ENCODE peak calls at places on chromosomes 2 and 18, in seven cellular contexts. F is IMR-90, O is left lobe of liver, H is A172, I is endothelial cell of umbilical vein, Q is HTR-8/SVneo, E is activated gamma-delta T cell treated with Interleukin-2 at 50 U/mL for 16 hours. M is an unnamed sample.

GRCh38 chr2:138321458-138321857 is 180.1 kb upstream of the SPOPL start:
- DNase-seq in H (no peak), E (no peak), Q (no peak), O (no peak), F (no peak), I (no peak), M (no peak)

GRCh38 chr2:95526360-95527341 is 42.1 kb upstream of the TRIM43B start:
- DNase-seq in O (peak; percentile 85), I (peak; percentile 64), F (peak; percentile 67), Q (peak; percentile 31), E (peak; percentile 45), H (peak; percentile 33), M (no peak)

GRCh38 chr18:38009335-38009734 is 443.7 kb upstream of the CELF4 start:
- DNase-seq in F (no peak), O (no peak), I (no peak), H (peak; percentile 13), Q (no peak), E (no peak), M (no peak)

GRCh38 chr2:222613715-222614331 is 42.1 kb downstream of the FARSB start:
- DNase-seq in F (peak; percentile 66), I (peak; percentile 57), E (no peak), O (no peak), Q (peak; percentile 61), H (peak; percentile 53), M (no peak)

GRCh38 chr2:41965173-41965875 is 82.5 kb upstream of the PKDCC start:
- DNase-seq in F (no peak), E (no peak), O (no peak), H (no peak), I (no peak), Q (no peak), M (no peak)

GRCh38 chr18:55768255-55768654 is 180.3 kb upstream of the TCF4 start:
- DNase-seq in E (no peak), I (peak; percentile 51), O (no peak), H (peak; percentile 51), F (peak; percentile 36), Q (no peak), M (no peak)

GRCh38 chr2:168660859-168661258 is 141.6 kb upstream of the NOSTRIN start:
- DNase-seq in H (no peak), I (no peak), F (no peak), Q (no peak), O (no peak), E (no peak), M (no peak)

GRCh38 chr2:233817995-233818638 is 36.2 kb downstream of the HJURP start:
- DNase-seq in F (no peak), E (peak; percentile 1), H (no peak), Q (no peak), O (peak; percentile 90), I (no peak), M (no peak)

GRCh38 chr18:51229328-51229727 is 31.8 kb upstream of the MEX3C start:
- DNase-seq in F (no peak), O (no peak), Q (no peak), E (no peak), I (no peak), H (no peak), M (no peak)

GRCh38 chr2:74221604-74222299 is 23.3 kb downstream of the MTHFD2 start:
- DNase-seq in I (no peak), E (no peak), O (no peak), Q (no peak), F (no peak), H (no peak), M (no peak)

GRCh38 chr2:42567806-42568429 is 514 bp upstream of the MTA3 start:
- DNase-seq in H (no peak), O (no peak), I (no peak), Q (peak; percentile 24), E (no peak), F (no peak), M (no peak)

GRCh38 chr18:74669136-74669798 is 71.6 kb downstream of the ZNF407 start:
- DNase-seq in E (no peak), I (no peak), Q (no peak), F (no peak), H (no peak), O (no peak), M (no peak)

GRCh38 chr2:131148426-131148825 is 43.3 kb downstream of the PLEKHB2 start:
- DNase-seq in E (no peak), H (no peak), F (no peak), I (no peak), Q (no peak), O (no peak), M (no peak)

GRCh38 chr2:166614027-166614426 is 120.0 kb upstream of the SCN7A start:
- DNase-seq in Q (no peak), E (no peak), H (no peak), F (no peak), O (no peak), I (no peak), M (no peak)

GRCh38 chr2:42367835-42368234 is 6.8 kb upstream of the COX7A2L start:
- DNase-seq in F (peak; percentile 12), O (no peak), E (no peak), H (no peak), I (no peak), Q (no peak), M (no peak)

GRCh38 chr2:185970148-185970852 is 231.7 kb downstream of the FSIP2 start:
- DNase-seq in Q (no peak), F (no peak), O (no peak), H (no peak), I (peak; percentile 21), E (no peak), M (no peak)

GRCh38 chr2:219520079-219520478 is 5.8 kb downstream of the ASIC4 start:
- DNase-seq in F (no peak), O (no peak), I (no peak), Q (no peak), E (no peak), H (peak; percentile 38), M (no peak)

GRCh38 chr2:131154071-131154531 is 49.0 kb downstream of the PLEKHB2 start:
- DNase-seq in O (peak; percentile 56), Q (peak; percentile 87), E (peak; percentile 47), H (peak; percentile 73), I (peak; percentile 62), F (peak; percentile 54), M (peak; percentile 40)

GRCh38 chr18:76431437-76432273 is 63.4 kb downstream of the ZNF516 start:
- DNase-seq in Q (no peak), I (no peak), H (no peak), O (no peak), F (no peak), E (no peak), M (no peak)

GRCh38 chr18:70197042-70197441 is 8.4 kb downstream of the RTTN start:
- DNase-seq in I (no peak), O (no peak), F (peak; percentile 16), E (no peak), H (no peak), Q (no peak), M (no peak)

GRCh38 chr18:36887864-36888263 is 58.9 kb downstream of the KIAA1328 start:
- DNase-seq in H (no peak), Q (no peak), F (no peak), I (no peak), O (no peak), E (no peak), M (no peak)

M was measured in effector CD8-positive, alpha-beta T cell.